ENCODE peak calls at places on chromosomes 5 and 9, in six cellular contexts. One of them, this sample, is unnamed.

GRCh38 chr5:76690704-76691469 is 25.0 kb upstream of the F2R start:
- DNase-seq in HL-60: no peak
- DNase-seq in breast epithelium: no peak
- DNase-seq in spleen: no peak
- DNase-seq in endothelial cell of umbilical vein: peak
- DNase-seq in prostate gland: peak
- DNase-seq in this sample: no peak

GRCh38 chr5:35016179-35017056 is 31.3 kb downstream of the AGXT2 start:
- DNase-seq in HL-60: no peak
- DNase-seq in breast epithelium: no peak
- DNase-seq in spleen: no peak
- DNase-seq in endothelial cell of umbilical vein: no peak
- DNase-seq in prostate gland: no peak
- DNase-seq in this sample: no peak

GRCh38 chr9:22855956-22856355 is 409.3 kb downstream of the DMRTA1 start:
- DNase-seq in HL-60: no peak
- DNase-seq in breast epithelium: no peak
- DNase-seq in spleen: no peak
- DNase-seq in endothelial cell of umbilical vein: no peak
- DNase-seq in prostate gland: no peak
- DNase-seq in this sample: no peak

GRCh38 chr9:112295174-112295573 is 38.2 kb downstream of the PTBP3 start:
- DNase-seq in HL-60: no peak
- DNase-seq in breast epithelium: no peak
- DNase-seq in spleen: no peak
- DNase-seq in endothelial cell of umbilical vein: no peak
- DNase-seq in prostate gland: no peak
- DNase-seq in this sample: no peak

GRCh38 chr9:19208653-19209052 is 21.8 kb upstream of the DENND4C start:
- DNase-seq in HL-60: no peak
- DNase-seq in breast epithelium: no peak
- DNase-seq in spleen: no peak
- DNase-seq in endothelial cell of umbilical vein: no peak
- DNase-seq in prostate gland: peak
- DNase-seq in this sample: no peak

GRCh38 chr5:10583663-10584572 is 20.0 kb downstream of the ANKRD33B start:
- DNase-seq in HL-60: no peak
- DNase-seq in breast epithelium: no peak
- DNase-seq in spleen: peak
- DNase-seq in endothelial cell of umbilical vein: no peak
- DNase-seq in prostate gland: no peak
- DNase-seq in this sample: no peak

GRCh38 chr5:147381555-147381954 is 128.3 kb downstream of the DPYSL3 start:
- DNase-seq in HL-60: no peak
- DNase-seq in breast epithelium: no peak
- DNase-seq in spleen: no peak
- DNase-seq in endothelial cell of umbilical vein: no peak
- DNase-seq in prostate gland: no peak
- DNase-seq in this sample: no peak

GRCh38 chr5:138716456-138716924 is 36.7 kb upstream of the CTNNA1 start:
- DNase-seq in HL-60: no peak
- DNase-seq in breast epithelium: no peak
- DNase-seq in spleen: no peak
- DNase-seq in endothelial cell of umbilical vein: no peak
- DNase-seq in prostate gland: peak
- DNase-seq in this sample: no peak

GRCh38 chr9:79578891-79579290 is 7.1 kb downstream of the TLE4 start:
- DNase-seq in HL-60: no peak
- DNase-seq in breast epithelium: no peak
- DNase-seq in spleen: no peak
- DNase-seq in endothelial cell of umbilical vein: no peak
- DNase-seq in prostate gland: no peak
- DNase-seq in this sample: no peak

GRCh38 chr5:150605546-150605945 is 34.9 kb upstream of the SYNPO start:
- DNase-seq in HL-60: no peak
- DNase-seq in breast epithelium: no peak
- DNase-seq in spleen: no peak
- DNase-seq in endothelial cell of umbilical vein: no peak
- DNase-seq in prostate gland: no peak
- DNase-seq in this sample: no peak

GRCh38 chr5:131386779-131387178 is 122.9 kb downstream of the CDC42SE2 start:
- DNase-seq in HL-60: no peak
- DNase-seq in breast epithelium: no peak
- DNase-seq in spleen: no peak
- DNase-seq in endothelial cell of umbilical vein: peak
- DNase-seq in prostate gland: no peak
- DNase-seq in this sample: no peak

GRCh38 chr9:26604076-26604662 is 288.4 kb downstream of the CAAP1 start:
- DNase-seq in HL-60: no peak
- DNase-seq in breast epithelium: no peak
- DNase-seq in spleen: no peak
- DNase-seq in endothelial cell of umbilical vein: no peak
- DNase-seq in prostate gland: no peak
- DNase-seq in this sample: no peak

GRCh38 chr5:135344351-135344750 is 54.7 kb downstream of the MACROH2A1 start:
- DNase-seq in HL-60: no peak
- DNase-seq in breast epithelium: no peak
- DNase-seq in spleen: no peak
- DNase-seq in endothelial cell of umbilical vein: no peak
- DNase-seq in prostate gland: no peak
- DNase-seq in this sample: no peak

GRCh38 chr5:68730220-68731010 is 363.4 kb upstream of the SLC30A5 start:
- DNase-seq in HL-60: no peak
- DNase-seq in breast epithelium: no peak
- DNase-seq in spleen: no peak
- DNase-seq in endothelial cell of umbilical vein: peak
- DNase-seq in prostate gland: peak
- DNase-seq in this sample: peak

GRCh38 chr5:132688536-132689409 is 15.0 kb downstream of the IL4 start:
- DNase-seq in HL-60: no peak
- DNase-seq in breast epithelium: no peak
- DNase-seq in spleen: no peak
- DNase-seq in endothelial cell of umbilical vein: no peak
- DNase-seq in prostate gland: no peak
- DNase-seq in this sample: no peak

GRCh38 chr5:168365581-168366081 is 74.2 kb downstream of the WWC1 start:
- DNase-seq in HL-60: no peak
- DNase-seq in breast epithelium: peak
- DNase-seq in spleen: no peak
- DNase-seq in endothelial cell of umbilical vein: no peak
- DNase-seq in prostate gland: peak
- DNase-seq in this sample: no peak

GRCh38 chr5:169746147-169746694 is 109.1 kb downstream of the DOCK2 start:
- DNase-seq in HL-60: no peak
- DNase-seq in breast epithelium: no peak
- DNase-seq in spleen: no peak
- DNase-seq in endothelial cell of umbilical vein: no peak
- DNase-seq in prostate gland: no peak
- DNase-seq in this sample: no peak
- TF ChIP-seq POLR2AphosphoS5 in HL-60: no peak
- TF ChIP-seq POLR2AphosphoS5 in breast epithelium: no peak
- TF ChIP-seq POLR2AphosphoS5 in spleen: no peak
- TF ChIP-seq POLR2AphosphoS5 in endothelial cell of umbilical vein: no peak
- TF ChIP-seq POLR2AphosphoS5 in prostate gland: no peak
- TF ChIP-seq POLR2AphosphoS5 in this sample: no peak

GRCh38 chr5:178216088-178216534 is 11.8 kb downstream of the HNRNPAB start:
- DNase-seq in HL-60: no peak
- DNase-seq in breast epithelium: no peak
- DNase-seq in spleen: no peak
- DNase-seq in endothelial cell of umbilical vein: no peak
- DNase-seq in prostate gland: no peak
- DNase-seq in this sample: no peak

GRCh38 chr5:178215263-178216002 is 11.1 kb downstream of the HNRNPAB start:
- DNase-seq in HL-60: no peak
- DNase-seq in breast epithelium: no peak
- DNase-seq in spleen: no peak
- DNase-seq in endothelial cell of umbilical vein: no peak
- DNase-seq in prostate gland: no peak
- DNase-seq in this sample: no peak

GRCh38 chr5:178213003-178213449 is 8.7 kb downstream of the HNRNPAB start:
- DNase-seq in HL-60: no peak
- DNase-seq in breast epithelium: no peak
- DNase-seq in spleen: peak
- DNase-seq in endothelial cell of umbilical vein: no peak
- DNase-seq in prostate gland: no peak
- DNase-seq in this sample: no peak

GRCh38 chr5:178213748-178214151 is 9.4 kb downstream of the HNRNPAB start:
- DNase-seq in HL-60: no peak
- DNase-seq in breast epithelium: no peak
- DNase-seq in spleen: peak
- DNase-seq in endothelial cell of umbilical vein: no peak
- DNase-seq in prostate gland: no peak
- DNase-seq in this sample: no peak

DNA sequence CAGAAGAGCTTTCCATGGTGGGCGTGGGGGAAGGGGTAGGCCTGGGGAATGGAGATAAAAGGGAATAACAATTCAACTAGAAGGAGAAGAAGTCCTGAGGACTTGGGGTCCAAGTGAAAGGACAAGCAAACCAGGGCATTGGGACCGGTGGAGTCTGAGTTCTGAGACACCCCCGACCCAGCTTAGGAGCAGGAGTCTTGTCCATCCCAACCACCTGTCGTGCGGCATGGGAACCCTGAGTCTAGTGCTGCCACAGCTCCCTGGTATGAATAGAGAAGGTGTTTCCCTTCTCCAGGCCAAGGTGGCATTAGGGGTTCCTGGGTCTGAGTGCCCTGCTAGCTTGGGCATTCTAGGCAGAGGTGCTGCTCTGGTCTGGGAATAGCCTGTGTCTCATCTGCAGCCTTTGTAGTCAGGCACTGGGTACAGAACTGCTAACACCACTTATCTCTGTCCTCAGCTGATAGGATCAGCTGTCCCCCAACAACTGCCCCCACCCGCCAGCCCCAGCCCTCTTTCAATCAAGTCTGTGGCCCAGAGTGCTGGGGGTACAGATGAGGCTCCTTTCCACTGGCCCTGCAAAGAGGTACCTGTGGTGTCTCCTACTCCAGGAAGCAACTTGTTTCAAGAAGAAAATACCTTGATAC is 9.9 kb downstream of the HNRNPAB start:
- DNase-seq in HL-60: no peak
- DNase-seq in breast epithelium: no peak
- DNase-seq in spleen: peak
- DNase-seq in endothelial cell of umbilical vein: no peak
- DNase-seq in prostate gland: no peak
- DNase-seq in this sample: no peak
- TF ChIP-seq POLR2AphosphoS5 in HL-60: peak
- TF ChIP-seq POLR2AphosphoS5 in breast epithelium: no peak
- TF ChIP-seq POLR2AphosphoS5 in spleen: no peak
- TF ChIP-seq POLR2AphosphoS5 in endothelial cell of umbilical vein: peak
- TF ChIP-seq POLR2AphosphoS5 in prostate gland: no peak
- TF ChIP-seq POLR2AphosphoS5 in this sample: no peak

GRCh38 chr5:109105631-109106267 is 304.0 kb downstream of the PJA2 start:
- DNase-seq in HL-60: no peak
- DNase-seq in breast epithelium: no peak
- DNase-seq in spleen: no peak
- DNase-seq in endothelial cell of umbilical vein: peak
- DNase-seq in prostate gland: no peak
- DNase-seq in this sample: no peak
- TF ChIP-seq POLR2AphosphoS5 in HL-60: no peak
- TF ChIP-seq POLR2AphosphoS5 in breast epithelium: no peak
- TF ChIP-seq POLR2AphosphoS5 in spleen: no peak
- TF ChIP-seq POLR2AphosphoS5 in endothelial cell of umbilical vein: peak
- TF ChIP-seq POLR2AphosphoS5 in prostate gland: no peak
- TF ChIP-seq POLR2AphosphoS5 in this sample: no peak

DNA sequence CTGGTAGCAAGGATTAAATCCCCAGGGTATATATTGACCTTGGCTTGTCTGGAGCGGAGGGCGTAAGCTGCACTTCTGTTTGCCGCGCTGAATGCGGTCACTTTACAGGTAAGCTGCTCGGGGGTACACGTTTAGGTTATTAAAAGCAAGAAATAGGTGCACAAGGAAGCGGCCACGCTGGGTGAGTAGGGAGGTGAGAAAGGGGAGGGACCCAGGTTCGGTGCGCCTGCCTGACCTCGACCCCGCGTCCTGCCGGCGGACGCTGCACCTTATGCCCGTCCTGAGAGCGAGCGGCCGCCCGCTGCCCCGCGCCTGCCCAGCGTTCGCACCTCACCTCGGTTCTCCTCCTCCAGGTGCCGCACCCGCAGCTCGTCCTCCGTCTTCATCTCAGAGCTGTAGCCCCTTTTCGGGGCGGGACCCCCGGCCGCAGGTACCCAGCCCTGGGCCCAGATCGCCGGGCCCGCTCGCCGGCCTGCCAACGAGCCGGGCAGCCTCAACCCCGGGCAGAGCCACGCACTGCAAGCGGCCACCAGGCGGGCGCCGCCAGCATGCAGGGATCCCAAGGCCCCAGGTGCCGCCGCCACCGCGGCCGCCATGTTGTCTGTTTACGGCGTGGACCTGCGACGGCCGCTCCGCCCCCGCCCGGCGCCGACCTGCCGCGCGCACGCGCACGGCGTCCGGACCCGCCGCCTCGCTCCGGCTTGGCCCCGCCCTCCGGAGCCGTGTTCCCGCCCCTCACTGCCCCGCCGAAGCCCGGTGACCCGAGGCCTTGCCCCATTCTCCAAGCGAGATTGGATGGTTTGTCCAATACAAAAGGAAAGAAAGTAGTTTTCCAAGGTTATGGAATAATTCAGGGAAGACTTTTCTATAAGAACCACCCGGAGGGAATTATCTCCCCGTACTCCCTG is at the start of gene AUH:
- DNase-seq in HL-60: peak
- DNase-seq in breast epithelium: peak
- DNase-seq in spleen: peak
- DNase-seq in endothelial cell of umbilical vein: peak
- DNase-seq in prostate gland: peak
- DNase-seq in this sample: peak
- TF ChIP-seq POLR2AphosphoS5 in HL-60: peak
- TF ChIP-seq POLR2AphosphoS5 in breast epithelium: peak
- TF ChIP-seq POLR2AphosphoS5 in spleen: peak
- TF ChIP-seq POLR2AphosphoS5 in endothelial cell of umbilical vein: peak
- TF ChIP-seq POLR2AphosphoS5 in prostate gland: peak
- TF ChIP-seq POLR2AphosphoS5 in this sample: peak

DNA sequence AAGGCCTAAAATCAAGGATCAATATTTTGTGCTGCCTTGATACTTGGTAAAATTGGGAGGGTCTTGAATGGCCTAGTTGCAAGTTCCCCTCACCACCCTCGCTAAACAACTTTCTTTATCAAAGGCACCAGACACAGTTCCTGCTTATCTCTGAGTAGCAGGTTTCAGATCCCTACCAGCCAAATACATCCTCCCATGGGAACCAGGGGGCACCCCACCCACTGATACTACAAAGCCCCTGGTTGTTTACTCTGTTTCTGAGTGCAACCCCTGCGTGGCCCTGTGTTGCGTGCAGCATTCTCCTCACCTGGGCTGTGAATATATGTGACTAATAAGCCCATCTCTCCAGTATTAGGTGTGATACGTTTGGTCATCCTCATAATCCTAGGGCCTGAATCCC is 314.9 kb downstream of the DRD1 start:
- DNase-seq in HL-60: no peak
- DNase-seq in breast epithelium: no peak
- DNase-seq in spleen: no peak
- DNase-seq in endothelial cell of umbilical vein: no peak
- DNase-seq in prostate gland: no peak
- DNase-seq in this sample: peak
- TF ChIP-seq POLR2AphosphoS5 in HL-60: no peak
- TF ChIP-seq POLR2AphosphoS5 in breast epithelium: no peak
- TF ChIP-seq POLR2AphosphoS5 in spleen: no peak
- TF ChIP-seq POLR2AphosphoS5 in endothelial cell of umbilical vein: no peak
- TF ChIP-seq POLR2AphosphoS5 in prostate gland: no peak
- TF ChIP-seq POLR2AphosphoS5 in this sample: no peak